ENCODE peak calls at places on chromosomes 12 and 14, in nine cellular contexts. D, H, X, W, B, L, P, V and S are unnamed samples.

GRCh38 chr14:78083837-78084236 is 86.3 kb upstream of the NRXN3 start:
- DNase-seq in D (no peak), H (no peak), X (no peak), W (no peak), B (no peak), L (no peak), P (no peak), V (no peak), S (no peak)

GRCh38 chr12:15788266-15789214 is 648 bp downstream of the EPS8 start:
- DNase-seq in D (peak; percentile 61), H (peak; percentile 54), X (peak; percentile 32), W (peak; percentile 46), B (peak; percentile 5), L (no peak), P (peak; percentile 69), V (peak; percentile 28), S (peak; percentile 56)

GRCh38 chr12:110352401-110352800 is 51.1 kb downstream of the ANAPC7 start:
- DNase-seq in D (no peak), H (no peak), X (no peak), W (no peak), B (no peak), L (no peak), P (no peak), V (no peak), S (no peak)

GRCh38 chr12:125197326-125197725 is 132.1 kb downstream of the AACS start:
- DNase-seq in D (no peak), H (no peak), X (no peak), W (no peak), B (no peak), L (no peak), P (no peak), V (no peak), S (no peak)

GRCh38 chr12:4046150-4046845 is 173.1 kb upstream of the PARP11 start:
- DNase-seq in D (no peak), H (no peak), X (no peak), W (no peak), B (no peak), L (no peak), P (no peak), V (no peak), S (no peak)

GRCh38 chr14:68549057-68549421 is 243.8 kb downstream of the ZFP36L1 start:
- DNase-seq in D (peak; percentile 88), H (no peak), X (no peak), W (no peak), B (no peak), L (peak; percentile 70), P (no peak), V (no peak), S (peak; percentile 62)

GRCh38 chr12:23950011-23950774 is 723 bp upstream of the SOX5 start:
- DNase-seq in D (peak; percentile 23), H (peak; percentile 10), X (peak; percentile 13), W (no peak), B (no peak), L (peak; percentile 13), P (peak; percentile 38), V (no peak), S (peak; percentile 27)

GRCh38 chr12:123047289-123047688 is 66.8 kb downstream of the ARL6IP4 start:
- DNase-seq in D (no peak), H (no peak), X (no peak), W (no peak), B (no peak), L (no peak), P (no peak), V (no peak), S (no peak)

GRCh38 chr12:7588703-7589329 is 76.9 kb downstream of the APOBEC1 start:
- DNase-seq in D (no peak), H (peak; percentile 65), X (peak; percentile 86), W (peak; percentile 45), B (peak; percentile 11), L (peak; percentile 67), P (peak; percentile 46), V (no peak), S (peak; percentile 39)

GRCh38 chr14:75278422-75279152 is at the start of gene FOS:
- DNase-seq in D (peak; percentile 95), H (peak; percentile 96), X (peak; percentile 96), W (peak; percentile 94), B (peak; percentile 86), L (peak; percentile 94), P (peak; percentile 96), V (peak; percentile 91), S (peak; percentile 91)

GRCh38 chr12:80472241-80472640 is 28.2 kb downstream of the PTPRQ start:
- DNase-seq in D (peak; percentile 14), H (no peak), X (no peak), W (no peak), B (no peak), L (no peak), P (no peak), V (no peak), S (no peak)

DNA sequence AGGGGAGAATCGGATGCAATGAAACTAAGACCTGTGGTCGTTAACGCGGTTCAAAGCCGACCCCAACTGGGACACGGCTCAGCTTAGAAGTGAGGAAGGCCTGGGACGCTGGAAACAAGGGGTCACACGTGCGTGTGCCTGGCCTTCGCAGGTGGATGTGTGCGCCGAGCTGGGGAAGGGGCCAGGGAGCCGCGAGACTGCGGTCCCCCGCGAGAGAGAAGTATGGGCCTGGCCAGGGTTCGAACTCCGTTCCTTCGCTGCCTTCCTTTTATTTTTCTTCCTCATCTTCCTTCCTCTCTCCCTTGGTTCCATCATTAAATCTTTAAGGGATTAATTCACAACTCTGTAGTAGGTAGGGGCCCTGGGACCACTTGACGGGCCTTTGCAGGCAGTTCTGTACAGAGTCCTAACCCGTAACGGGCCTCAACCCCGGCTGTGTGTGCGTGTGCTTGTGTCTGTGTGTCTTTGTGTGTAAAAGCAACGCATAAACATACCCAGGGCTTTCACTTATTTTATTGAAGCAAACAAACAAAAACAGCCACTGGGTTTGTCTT is 3.6 kb downstream of the TTC6 start:
- DNase-seq in D (no peak), H (no peak), X (no peak), W (no peak), B (no peak), L (no peak), P (no peak), V (no peak), S (no peak)
- H3K27me3 ChIP-seq in D (peaks cover 85% of the 10 kb centered on the region), H (peaks cover 59% of the 10 kb centered on the region), X (peaks cover 95% of the 10 kb centered on the region), W (peaks cover 9% of the 10 kb centered on the region), B (peaks cover 91% of the 10 kb centered on the region), L (peaks cover 84% of the 10 kb centered on the region), P (peaks cover 89% of the 10 kb centered on the region), V (peaks cover 100% of the 10 kb centered on the region), S (no peaks in the 10 kb centered on the region)

DNA sequence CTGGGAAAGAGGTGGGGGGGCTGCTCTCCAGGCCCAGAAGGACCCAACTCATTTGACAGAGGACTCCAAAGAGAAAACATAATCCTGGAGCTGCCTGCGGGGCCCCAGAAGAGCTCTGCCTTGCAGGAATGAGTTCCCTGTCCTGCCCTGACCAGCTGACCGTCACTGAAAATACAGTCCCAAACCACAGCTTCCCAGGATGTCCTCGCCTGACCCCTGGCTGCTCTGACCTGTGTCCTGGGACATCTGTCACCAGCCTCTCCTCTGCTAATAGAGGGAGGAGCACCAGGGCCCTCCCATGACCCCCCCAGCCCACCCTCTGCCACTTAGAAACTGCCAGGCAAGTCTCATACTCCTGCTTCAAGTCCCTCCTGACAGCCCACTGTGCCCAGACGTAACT is 9.8 kb downstream of the FIGNL2 start:
- DNase-seq in D (no peak), H (no peak), X (no peak), W (no peak), B (no peak), L (no peak), P (no peak), V (no peak), S (no peak)
- H3K27me3 ChIP-seq in D (peaks cover 44% of the 10 kb centered on the region), H (no peaks in the 10 kb centered on the region), X (no peaks in the 10 kb centered on the region), W (no peaks in the 10 kb centered on the region), B (peaks cover 35% of the 10 kb centered on the region), L (peaks cover 23% of the 10 kb centered on the region), P (no peaks in the 10 kb centered on the region), V (peaks cover 48% of the 10 kb centered on the region), S (peaks cover 63% of the 10 kb centered on the region)

DNA sequence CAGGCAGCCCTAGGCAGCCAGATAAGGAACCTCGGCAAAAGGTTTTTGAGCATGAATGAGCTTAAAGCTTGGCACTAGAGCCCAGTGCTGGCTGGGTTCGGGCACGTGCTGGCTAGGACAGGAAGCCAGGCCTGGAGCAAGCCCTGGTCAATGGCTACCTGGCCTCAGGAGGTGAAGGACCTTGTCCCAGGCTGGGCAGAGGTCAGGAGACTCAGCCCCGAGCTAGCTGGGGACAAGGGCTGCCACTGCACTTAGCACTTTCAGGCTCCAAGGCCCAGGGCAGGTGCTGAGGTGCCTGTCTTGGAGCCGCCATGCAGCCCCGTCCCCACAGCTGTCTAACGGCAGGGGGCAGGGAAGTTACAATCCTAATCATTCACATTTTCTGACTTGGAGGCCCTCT is 4.3 kb upstream of the AQP6 start:
- DNase-seq in D (no peak), H (no peak), X (no peak), W (no peak), B (no peak), L (no peak), P (no peak), V (no peak), S (no peak)
- H3K27me3 ChIP-seq in D (peaks cover 52% of the 10 kb centered on the region), H (peaks cover 18% of the 10 kb centered on the region), X (peaks cover 6% of the 10 kb centered on the region), W (no peaks in the 10 kb centered on the region), B (peaks cover 35% of the 10 kb centered on the region), L (peaks cover 25% of the 10 kb centered on the region), P (peaks cover 2% of the 10 kb centered on the region), V (peaks cover 45% of the 10 kb centered on the region), S (peaks cover 20% of the 10 kb centered on the region)

GRCh38 chr14:104978774-104979691 is 859 bp upstream of the AHNAK2 start:
- DNase-seq in D (no peak), H (peak; percentile 9), X (no peak), W (no peak), B (no peak), L (no peak), P (peak; percentile 38), V (no peak), S (no peak)

GRCh38 chr14:104977681-104978647 is at the start of gene AHNAK2:
- DNase-seq in D (peak; percentile 76), H (peak; percentile 94), X (no peak), W (peak; percentile 64), B (no peak), L (peak; percentile 38), P (peak; percentile 92), V (peak; percentile 78), S (peak; percentile 72)

GRCh38 chr14:104980601-104981531 is 2.7 kb upstream of the AHNAK2 start:
- DNase-seq in D (no peak), H (peak; percentile 3), X (no peak), W (no peak), B (no peak), L (no peak), P (no peak), V (no peak), S (peak; percentile 3)

GRCh38 chr14:104981699-104982541 is 3.7 kb upstream of the CLBA1 start:
- DNase-seq in D (no peak), H (peak; percentile 9), X (no peak), W (no peak), B (no peak), L (no peak), P (no peak), V (no peak), S (peak; percentile 65)

DNA sequence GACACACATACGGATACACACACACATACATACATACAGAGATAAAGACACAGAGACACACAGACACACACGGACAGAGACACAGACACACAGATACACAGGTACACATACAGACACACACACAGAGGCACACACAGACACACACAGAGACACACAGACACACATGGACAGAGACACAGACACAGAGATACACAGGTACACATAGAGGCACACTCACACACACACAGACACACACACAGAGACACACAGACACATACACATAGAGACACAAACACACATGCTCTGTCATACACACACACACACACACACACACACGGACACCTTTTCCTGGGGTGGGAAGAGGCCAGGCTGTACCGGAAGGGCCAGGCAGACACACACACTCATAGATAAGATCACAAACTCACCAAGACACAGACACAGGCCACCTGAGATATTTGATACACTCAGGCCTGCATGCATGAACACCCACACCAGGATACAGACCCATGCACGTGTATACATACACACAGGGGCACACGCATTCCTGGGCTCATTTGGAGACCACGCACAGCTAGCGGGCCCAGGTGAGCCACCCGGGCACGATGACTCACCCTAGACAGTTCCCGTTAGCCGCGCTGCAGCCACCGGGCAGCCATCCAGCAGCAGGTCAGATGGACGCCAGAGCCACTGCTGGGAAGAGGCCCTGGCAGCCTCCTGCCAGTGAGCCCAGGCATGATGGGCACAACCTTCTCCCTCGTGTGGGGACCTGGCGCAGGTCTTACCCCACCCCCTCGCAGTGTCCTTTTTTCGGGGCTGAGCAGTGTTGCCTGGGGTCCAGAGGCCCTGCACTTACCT is 1.8 kb upstream of the AHNAK2 start:
- DNase-seq in D (peak; percentile 67), H (peak; percentile 39), X (no peak), W (peak; percentile 76), B (no peak), L (no peak), P (peak; percentile 32), V (peak; percentile 69), S (no peak)
- H3K27me3 ChIP-seq in D (no peaks in the 10 kb centered on the region), H (no peaks in the 10 kb centered on the region), X (peaks cover 20% of the 10 kb centered on the region), W (no peaks in the 10 kb centered on the region), B (peaks cover 25% of the 10 kb centered on the region), L (no peaks in the 10 kb centered on the region), P (peaks cover 14% of the 10 kb centered on the region), V (peaks cover 28% of the 10 kb centered on the region), S (peaks cover 15% of the 10 kb centered on the region)